ENCODE peak calls at places on chromosomes 7 and 10, in five cellular contexts. B, Q, C, R and K are unnamed samples.

GRCh38 chr7:16711730-16712129 is 41.8 kb upstream of the TSPAN13 start:
- DNase-seq in R (no peak), Q (no peak), B (peak), C (no peak), K (no peak)

GRCh38 chr7:21338728-21339164 is 89.1 kb upstream of the SP4 start:
- DNase-seq in R (no peak), B (no peak), C (no peak), Q (no peak), K (no peak)

GRCh38 chr10:133379152-133379800 is at the start of gene PAOX:
- DNase-seq in R (peak), B (peak), C (peak), Q (peak), K (peak)

GRCh38 chr10:81978238-81978637 is 103.2 kb downstream of the NRG3 start:
- DNase-seq in R (peak), C (no peak), Q (peak), B (no peak), K (no peak)

GRCh38 chr7:140263277-140263676 is 86.5 kb upstream of the KDM7A start:
- DNase-seq in C (no peak), B (no peak), Q (no peak), R (no peak), K (no peak)

GRCh38 chr7:40673285-40673684 is 538.5 kb downstream of the SUGCT start:
- DNase-seq in C (no peak), B (peak), Q (no peak), R (peak), K (no peak)

GRCh38 chr10:16809074-16809718 is 8.0 kb downstream of the RSU1 start:
- DNase-seq in B (peak), Q (peak), R (no peak), C (no peak), K (no peak)

GRCh38 chr7:23331132-23331531 is 32.0 kb downstream of the MALSU1 start:
- DNase-seq in B (no peak), C (no peak), Q (no peak), R (no peak), K (no peak)

GRCh38 chr10:124647421-124648130 is 96.6 kb downstream of the FAM53B start:
- DNase-seq in Q (peak), R (no peak), B (peak), C (no peak), K (peak)

GRCh38 chr7:106057962-106058901 is 53.9 kb downstream of the SYPL1 start:
- DNase-seq in Q (no peak), R (no peak), C (no peak), B (no peak), K (peak)

GRCh38 chr7:2840458-2840857 is 3.6 kb downstream of the GNA12 start:
- DNase-seq in B (no peak), Q (no peak), C (no peak), R (no peak), K (no peak)

GRCh38 chr10:80538481-80539185 is 931 bp downstream of the SH2D4B start:
- DNase-seq in Q (no peak), C (no peak), R (no peak), B (no peak), K (no peak)

GRCh38 chr10:124152139-124152780 is 58.9 kb upstream of the CHST15 start:
- DNase-seq in C (peak), Q (no peak), R (peak), B (peak), K (peak)

GRCh38 chr10:29731760-29732159 is 97.0 kb upstream of the SVIL start:
- DNase-seq in Q (no peak), B (no peak), C (no peak), R (no peak), K (no peak)

GRCh38 chr10:14798631-14799030 is 23.9 kb upstream of the FAM107B start:
- DNase-seq in B (no peak), C (no peak), R (no peak), Q (no peak), K (no peak)

GRCh38 chr7:137685439-137686164 is 161.2 kb downstream of the DGKI start:
- DNase-seq in C (no peak), B (no peak), Q (no peak), R (no peak), K (no peak)

GRCh38 chr7:106426803-106427202 is 142.0 kb upstream of the NAMPT start:
- DNase-seq in Q (no peak), C (no peak), B (no peak), R (no peak), K (no peak)

GRCh38 chr10:101305241-101306230 is 48.4 kb upstream of the BTRC start:
- DNase-seq in Q (no peak), R (no peak), B (no peak), C (no peak), K (no peak)